ENCODE peak calls at places on chromosomes 7 and 10, in six cellular contexts. U, I, G, W, R and A are unnamed samples.

GRCh38 chr7:26293569-26294308 is 2.1 kb downstream of the SNX10 start:
- DNase-seq in U (no peak), I (no peak), G (no peak), W (no peak), R (no peak), A (no peak)

GRCh38 chr10:20963721-20964595 is 66.8 kb upstream of the NEBL start:
- DNase-seq in U (no peak), I (no peak), G (no peak), W (no peak), R (no peak), A (no peak)

GRCh38 chr7:35967366-35968139 is 166.7 kb downstream of the SEPTIN7 start:
- DNase-seq in U (peak; percentile 49), I (no peak), G (no peak), W (no peak), R (no peak), A (no peak)

GRCh38 chr7:115293628-115294236 is 371.8 kb downstream of the MDFIC start:
- DNase-seq in U (no peak), I (no peak), G (peak; percentile 53), W (no peak), R (no peak), A (no peak)

GRCh38 chr7:49787980-49788379 is 14.5 kb downstream of the VWC2 start:
- DNase-seq in U (no peak), I (no peak), G (no peak), W (no peak), R (no peak), A (no peak)

GRCh38 chr10:29588640-29589421 is 45.9 kb downstream of the SVIL start:
- DNase-seq in U (no peak), I (no peak), G (peak; percentile 55), W (peak; percentile 66), R (peak; percentile 86), A (no peak)

GRCh38 chr7:71497233-71497946 is 365.4 kb downstream of the GALNT17 start:
- DNase-seq in U (no peak), I (no peak), G (no peak), W (no peak), R (no peak), A (no peak)

GRCh38 chr7:104267701-104268368 is 60.0 kb upstream of the ORC5 start:
- DNase-seq in U (no peak), I (no peak), G (peak; percentile 28), W (peak; percentile 24), R (peak; percentile 11), A (no peak)

GRCh38 chr7:110960811-110961210 is 130.1 kb upstream of the LRRN3 start:
- DNase-seq in U (no peak), I (no peak), G (peak; percentile 10), W (no peak), R (no peak), A (no peak)

GRCh38 chr7:927031-927671 is 27.3 kb downstream of the ADAP1 start:
- DNase-seq in U (no peak), I (no peak), G (no peak), W (peak; percentile 17), R (peak; percentile 53), A (no peak)

GRCh38 chr7:7564323-7564780 is 2.3 kb upstream of the MIOS start:
- DNase-seq in U (no peak), I (no peak), G (peak; percentile 76), W (peak; percentile 91), R (peak; percentile 93), A (no peak)

GRCh38 chr7:51016546-51016945 is 233.8 kb upstream of the GRB10 start:
- DNase-seq in U (no peak), I (no peak), G (no peak), W (no peak), R (no peak), A (no peak)

GRCh38 chr10:34628174-34628802 is 186.8 kb downstream of the PARD3 start:
- DNase-seq in U (no peak), I (no peak), G (peak; percentile 46), W (no peak), R (peak; percentile 32), A (no peak)

GRCh38 chr7:112892263-112892662 is 102.1 kb upstream of the TMEM168 start:
- DNase-seq in U (no peak), I (no peak), G (peak; percentile 65), W (peak; percentile 42), R (no peak), A (no peak)

GRCh38 chr10:100824886-100825285 is 79.5 kb downstream of the PAX2 start:
- DNase-seq in U (no peak), I (no peak), G (no peak), W (no peak), R (no peak), A (no peak)

GRCh38 chr10:48739141-48739540 is 54.5 kb downstream of the WDFY4 start:
- DNase-seq in U (no peak), I (no peak), G (no peak), W (no peak), R (no peak), A (no peak)

GRCh38 chr7:134691820-134692705 is 45.4 kb downstream of the BPGM start:
- DNase-seq in U (no peak), I (no peak), G (peak; percentile 52), W (no peak), R (no peak), A (no peak)

GRCh38 chr10:124648738-124649137 is 95.4 kb downstream of the FAM53B start:
- DNase-seq in U (no peak), I (no peak), G (peak; percentile 95), W (peak; percentile 94), R (no peak), A (no peak)

GRCh38 chr7:48421357-48421756 is 250.1 kb downstream of the ABCA13 start:
- DNase-seq in U (no peak), I (no peak), G (peak; percentile 53), W (peak; percentile 6), R (peak; percentile 52), A (no peak)

GRCh38 chr10:49298990-49299815 is at the start of gene C10orf71:
- DNase-seq in U (no peak), I (no peak), G (peak; percentile 4), W (no peak), R (peak; percentile 64), A (no peak)

DNA sequence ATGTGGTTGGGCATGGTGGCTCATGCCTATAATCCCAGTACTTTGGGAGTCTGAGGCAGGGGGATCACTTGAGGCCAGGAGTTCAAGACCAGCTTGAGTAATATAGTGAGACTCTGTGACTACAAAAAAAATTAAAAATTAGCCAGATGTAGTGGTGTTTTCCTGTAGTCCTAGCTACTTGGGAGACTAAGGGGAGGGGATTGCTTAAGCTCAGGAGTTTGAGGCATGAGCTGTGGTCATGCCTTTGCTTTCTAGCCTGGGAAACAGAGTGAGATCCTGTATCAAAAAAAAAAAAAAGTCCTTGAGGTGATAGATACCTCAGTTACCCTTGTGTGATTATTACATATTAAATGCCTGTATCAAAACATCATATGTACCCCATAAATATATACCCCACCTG is 116.6 kb downstream of the SLC25A40 start:
- DNase-seq in U (no peak), I (no peak), G (no peak), W (no peak), R (no peak), A (no peak)
- H2BK15ac ChIP-seq in U (no peak overlapping the region), I (no peak overlapping the region), G (no peak overlapping the region), W (no peak overlapping the region), R (no peak overlapping the region), A (no peak overlapping the region)

DNA sequence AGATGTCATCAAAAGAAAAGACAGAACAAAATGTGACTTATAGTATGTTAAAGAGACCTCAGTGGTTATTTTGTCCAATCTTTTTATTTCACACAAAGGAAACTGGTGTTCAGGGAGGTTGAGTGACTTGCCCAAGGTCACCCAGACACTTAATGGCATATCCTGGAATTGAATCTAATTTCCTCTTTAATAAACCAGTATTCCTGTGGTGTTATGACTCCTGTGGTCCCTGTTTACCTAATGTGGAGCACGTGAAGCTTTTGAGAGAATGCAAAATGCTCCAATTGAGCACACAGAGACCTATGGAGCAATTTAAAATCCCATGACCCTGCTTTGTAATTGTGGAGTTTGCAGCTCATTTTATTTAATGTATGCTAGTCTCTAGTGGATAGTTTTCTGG is 251.9 kb downstream of the REEP3 start:
- DNase-seq in U (no peak), I (no peak), G (no peak), W (no peak), R (no peak), A (no peak)
- H3K4me2 ChIP-seq in U (no peak overlapping the region), I (no peak overlapping the region), G (no peak overlapping the region), W (no peak overlapping the region), R (no peak overlapping the region), A (no peak overlapping the region)

GRCh38 chr10:59350558-59350957 is 11.8 kb downstream of the FAM13C start:
- DNase-seq in U (no peak), I (no peak), G (no peak), W (no peak), R (no peak), A (no peak)

GRCh38 chr10:59342723-59343122 is 19.6 kb downstream of the FAM13C start:
- DNase-seq in U (no peak), I (no peak), G (no peak), W (no peak), R (no peak), A (no peak)

GRCh38 chr10:59346321-59346720 is 16.0 kb downstream of the FAM13C start:
- DNase-seq in U (no peak), I (no peak), G (peak; percentile 53), W (peak; percentile 40), R (no peak), A (no peak)
- H2BK15ac ChIP-seq in U (no peak overlapping the region), I (no peak overlapping the region), G (no peak overlapping the region), W (no peak overlapping the region), R (no peak overlapping the region), A (no peak overlapping the region)

GRCh38 chr10:4131407-4132215 is 346.6 kb upstream of the KLF6 start:
- DNase-seq in U (no peak), I (no peak), G (peak; percentile 93), W (peak; percentile 94), R (no peak), A (no peak)
- H3K4me2 ChIP-seq in U (no peak overlapping the region), I (no peak overlapping the region), G (peak overlapping the region; percentile 70), W (no peak overlapping the region), R (no peak overlapping the region), A (no peak overlapping the region)

DNA sequence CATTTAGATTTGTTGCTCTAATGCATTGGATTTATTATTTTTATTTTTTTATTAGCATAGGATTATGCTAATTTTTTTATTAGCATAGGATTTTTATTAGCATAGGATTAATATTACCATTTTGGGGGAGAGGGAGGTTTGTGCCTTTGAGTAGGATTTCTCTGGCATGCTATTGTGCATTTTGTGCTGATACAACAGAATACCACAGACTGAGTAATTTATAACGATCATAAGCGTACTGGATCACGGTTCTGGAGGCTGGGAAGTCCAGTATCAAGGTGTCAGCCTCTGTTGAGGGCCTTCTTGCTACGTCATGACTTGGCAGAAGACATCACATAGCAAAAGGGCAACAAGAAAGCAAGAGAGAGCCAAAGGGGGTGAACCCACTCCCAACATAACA is 187.5 kb downstream of the XPNPEP1 start:
- DNase-seq in U (no peak), I (no peak), G (no peak), W (no peak), R (no peak), A (no peak)
- H2BK15ac ChIP-seq in U (no peak overlapping the region), I (no peak overlapping the region), G (no peak overlapping the region), W (no peak overlapping the region), R (no peak overlapping the region), A (no peak overlapping the region)